ENCODE peak calls at places on chromosomes 6 and 20, in four cellular contexts. One of them, this sample, is unnamed.

GRCh38 chr20:37943501-37944455 is 40.9 kb downstream of the VSTM2L start:
- DNase-seq in nephron progenitor cell: no peak
- DNase-seq in A549: no peak
- DNase-seq in sigmoid colon: no peak
- DNase-seq in this sample: no peak

GRCh38 chr20:49281913-49282467 is 4.1 kb upstream of the ZNFX1 start:
- DNase-seq in nephron progenitor cell: no peak
- DNase-seq in A549: no peak
- DNase-seq in sigmoid colon: no peak
- DNase-seq in this sample: no peak

GRCh38 chr20:36988494-36988966 is 37.0 kb upstream of the SAMHD1 start:
- DNase-seq in nephron progenitor cell: no peak
- DNase-seq in A549: no peak
- DNase-seq in sigmoid colon: no peak
- DNase-seq in this sample: no peak

GRCh38 chr6:139823808-139824126 is 449.3 kb upstream of the CITED2 start:
- DNase-seq in nephron progenitor cell: no peak
- DNase-seq in A549: no peak
- DNase-seq in sigmoid colon: no peak
- DNase-seq in this sample: no peak

GRCh38 chr20:354298-354977 is 7.5 kb downstream of the NRSN2 start:
- DNase-seq in nephron progenitor cell: peak
- DNase-seq in A549: peak
- DNase-seq in sigmoid colon: peak
- DNase-seq in this sample: peak

GRCh38 chr6:45045253-45045601 is 282.9 kb upstream of the RUNX2 start:
- DNase-seq in nephron progenitor cell: no peak
- DNase-seq in A549: no peak
- DNase-seq in sigmoid colon: no peak
- DNase-seq in this sample: no peak

GRCh38 chr6:87237804-87238203 is 82.4 kb downstream of the ZNF292 start:
- DNase-seq in nephron progenitor cell: no peak
- DNase-seq in A549: peak
- DNase-seq in sigmoid colon: no peak
- DNase-seq in this sample: no peak

GRCh38 chr20:3071610-3072529 is at the start of gene OXT:
- DNase-seq in nephron progenitor cell: peak
- DNase-seq in A549: no peak
- DNase-seq in sigmoid colon: no peak
- DNase-seq in this sample: no peak

GRCh38 chr20:17823382-17824144 is 123.8 kb downstream of the BANF2 start:
- DNase-seq in nephron progenitor cell: no peak
- DNase-seq in A549: no peak
- DNase-seq in sigmoid colon: no peak
- DNase-seq in this sample: no peak

GRCh38 chr6:120965814-120966213 is 368.5 kb downstream of the TBC1D32 start:
- DNase-seq in nephron progenitor cell: no peak
- DNase-seq in A549: no peak
- DNase-seq in sigmoid colon: no peak
- DNase-seq in this sample: no peak

GRCh38 chr20:51760905-51761544 is 7.2 kb downstream of the ATP9A start:
- DNase-seq in nephron progenitor cell: no peak
- DNase-seq in A549: peak
- DNase-seq in sigmoid colon: no peak
- DNase-seq in this sample: peak

GRCh38 chr6:47485083-47485482 is 7.5 kb downstream of the CD2AP start:
- DNase-seq in nephron progenitor cell: no peak
- DNase-seq in A549: no peak
- DNase-seq in sigmoid colon: no peak
- DNase-seq in this sample: no peak

GRCh38 chr6:88566746-88567534 is 396.5 kb downstream of the RNGTT start:
- DNase-seq in nephron progenitor cell: no peak
- DNase-seq in A549: no peak
- DNase-seq in sigmoid colon: no peak
- DNase-seq in this sample: no peak

GRCh38 chr20:4130404-4131189 is 115.2 kb upstream of the RNF24 start:
- DNase-seq in nephron progenitor cell: no peak
- DNase-seq in A549: peak
- DNase-seq in sigmoid colon: no peak
- DNase-seq in this sample: peak

GRCh38 chr6:137323860-137324259 is 104.7 kb upstream of the IFNGR1 start:
- DNase-seq in nephron progenitor cell: no peak
- DNase-seq in A549: peak
- DNase-seq in sigmoid colon: no peak
- DNase-seq in this sample: no peak

GRCh38 chr20:47620808-47621805 is 119.4 kb downstream of the NCOA3 start:
- DNase-seq in nephron progenitor cell: no peak
- DNase-seq in A549: peak
- DNase-seq in sigmoid colon: no peak
- DNase-seq in this sample: peak

GRCh38 chr6:8579372-8579771 is 144.0 kb upstream of the SLC35B3 start:
- DNase-seq in nephron progenitor cell: no peak
- DNase-seq in A549: no peak
- DNase-seq in sigmoid colon: no peak
- DNase-seq in this sample: no peak

GRCh38 chr6:96749891-96750290 is 87.4 kb downstream of the GPR63 start:
- DNase-seq in nephron progenitor cell: no peak
- DNase-seq in A549: no peak
- DNase-seq in sigmoid colon: no peak
- DNase-seq in this sample: no peak

GRCh38 chr6:42269553-42269952 is 51.9 kb upstream of the MRPS10 start:
- DNase-seq in nephron progenitor cell: no peak
- DNase-seq in A549: no peak
- DNase-seq in sigmoid colon: no peak
- DNase-seq in this sample: no peak

GRCh38 chr6:108563292-108563691 is 2.6 kb downstream of the FOXO3 start:
- DNase-seq in nephron progenitor cell: no peak
- DNase-seq in A549: no peak
- DNase-seq in sigmoid colon: no peak
- DNase-seq in this sample: no peak

GRCh38 chr6:5674141-5674540 is 332.6 kb downstream of the NRN1 start:
- DNase-seq in nephron progenitor cell: no peak
- DNase-seq in A549: no peak
- DNase-seq in sigmoid colon: no peak
- DNase-seq in this sample: no peak

GRCh38 chr6:167829513-167829912 is 2.8 kb downstream of the AFDN start:
- DNase-seq in nephron progenitor cell: no peak
- DNase-seq in A549: no peak
- DNase-seq in sigmoid colon: no peak
- DNase-seq in this sample: no peak

GRCh38 chr6:148203970-148204369 is 138.7 kb upstream of the SASH1 start:
- DNase-seq in nephron progenitor cell: no peak
- DNase-seq in A549: no peak
- DNase-seq in sigmoid colon: no peak
- DNase-seq in this sample: no peak

GRCh38 chr6:123619156-123619555 is 17.6 kb downstream of the TRDN start:
- DNase-seq in nephron progenitor cell: no peak
- DNase-seq in A549: no peak
- DNase-seq in sigmoid colon: no peak
- DNase-seq in this sample: no peak

GRCh38 chr6:158654960-158655485 is 5.2 kb downstream of the SYTL3 start:
- DNase-seq in nephron progenitor cell: no peak
- DNase-seq in A549: no peak
- DNase-seq in sigmoid colon: no peak
- DNase-seq in this sample: no peak

GRCh38 chr20:32538526-32538918 is 46.6 kb downstream of the NOL4L start:
- DNase-seq in nephron progenitor cell: no peak
- DNase-seq in A549: no peak
- DNase-seq in sigmoid colon: no peak
- DNase-seq in this sample: no peak

GRCh38 chr6:159806021-159806458 is 6.0 kb downstream of the PNLDC1 start:
- DNase-seq in nephron progenitor cell: no peak
- DNase-seq in A549: no peak
- DNase-seq in sigmoid colon: no peak
- DNase-seq in this sample: peak

GRCh38 chr6:12931639-12932038 is 215.1 kb downstream of the PHACTR1 start:
- DNase-seq in nephron progenitor cell: no peak
- DNase-seq in A549: no peak
- DNase-seq in sigmoid colon: no peak
- DNase-seq in this sample: no peak

GRCh38 chr20:10448270-10449156 is 13.4 kb downstream of the SLX4IP start:
- DNase-seq in nephron progenitor cell: no peak
- DNase-seq in A549: no peak
- DNase-seq in sigmoid colon: no peak
- DNase-seq in this sample: no peak

GRCh38 chr20:25453035-25453810 is 45.8 kb downstream of the GINS1 start:
- DNase-seq in nephron progenitor cell: no peak
- DNase-seq in A549: peak
- DNase-seq in sigmoid colon: no peak
- DNase-seq in this sample: no peak

GRCh38 chr6:99186417-99186816 is 163.1 kb downstream of the FAXC start:
- DNase-seq in nephron progenitor cell: no peak
- DNase-seq in A549: no peak
- DNase-seq in sigmoid colon: no peak
- DNase-seq in this sample: no peak

GRCh38 chr6:3904518-3904917 is 55.3 kb downstream of the FAM50B start:
- DNase-seq in nephron progenitor cell: no peak
- DNase-seq in A549: no peak
- DNase-seq in sigmoid colon: no peak
- DNase-seq in this sample: no peak

GRCh38 chr6:136846046-136846445 is 23.7 kb downstream of the PEX7 start:
- DNase-seq in nephron progenitor cell: peak
- DNase-seq in A549: peak
- DNase-seq in sigmoid colon: no peak
- DNase-seq in this sample: peak

GRCh38 chr6:51936941-51937340 is 150.5 kb downstream of the PKHD1 start:
- DNase-seq in nephron progenitor cell: no peak
- DNase-seq in A549: no peak
- DNase-seq in sigmoid colon: no peak
- DNase-seq in this sample: no peak

GRCh38 chr6:51936536-51936935 is 150.9 kb downstream of the PKHD1 start:
- DNase-seq in nephron progenitor cell: no peak
- DNase-seq in A549: no peak
- DNase-seq in sigmoid colon: no peak
- DNase-seq in this sample: no peak

GRCh38 chr6:51930602-51931001 is 156.8 kb downstream of the PKHD1 start:
- DNase-seq in nephron progenitor cell: no peak
- DNase-seq in A549: no peak
- DNase-seq in sigmoid colon: no peak
- DNase-seq in this sample: no peak

GRCh38 chr6:51932956-51933355 is 154.5 kb downstream of the PKHD1 start:
- DNase-seq in nephron progenitor cell: no peak
- DNase-seq in A549: no peak
- DNase-seq in sigmoid colon: no peak
- DNase-seq in this sample: no peak

GRCh38 chr6:51934098-51934497 is 153.3 kb downstream of the PKHD1 start:
- DNase-seq in nephron progenitor cell: peak
- DNase-seq in A549: peak
- DNase-seq in sigmoid colon: no peak
- DNase-seq in this sample: peak
- TF ChIP-seq CTCF in nephron progenitor cell: peak
- TF ChIP-seq CTCF in A549: no peak
- TF ChIP-seq CTCF in sigmoid colon: no peak
- TF ChIP-seq CTCF in this sample: no peak

DNA sequence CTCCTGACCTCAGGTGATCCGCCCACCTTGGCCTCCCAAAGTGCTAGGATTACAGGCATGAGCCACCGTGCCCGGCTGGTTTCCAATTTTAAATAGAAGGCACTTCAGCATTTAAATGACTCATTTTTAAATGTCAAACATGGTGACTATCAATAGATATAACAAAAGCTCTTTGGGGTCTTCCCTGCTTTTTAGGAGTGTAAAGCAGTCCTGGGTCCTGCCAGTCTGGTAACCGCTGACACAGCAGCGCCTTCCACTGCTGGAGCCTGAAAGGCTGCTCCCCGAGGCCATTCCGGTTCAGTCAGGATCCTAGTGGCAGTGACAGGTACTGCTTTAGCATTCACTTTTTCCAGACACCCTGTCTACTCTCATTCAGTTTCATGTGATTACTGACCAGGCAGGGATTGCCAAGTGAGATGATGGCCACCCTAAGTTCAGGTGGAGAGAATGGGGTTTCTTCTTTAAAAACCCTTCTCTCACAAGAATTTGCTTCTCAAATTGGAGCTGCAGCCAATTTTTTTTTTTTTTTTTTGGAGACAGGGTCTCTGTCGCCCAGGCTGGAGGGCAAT is 5.1 kb downstream of the DIDO1 start:
- DNase-seq in nephron progenitor cell: peak
- DNase-seq in A549: peak
- DNase-seq in sigmoid colon: no peak
- DNase-seq in this sample: peak
- TF ChIP-seq CTCF in nephron progenitor cell: peak
- TF ChIP-seq CTCF in A549: no peak
- TF ChIP-seq CTCF in sigmoid colon: peak
- TF ChIP-seq CTCF in this sample: peak

GRCh38 chr20:34472246-34472925 is 43.8 kb upstream of the DYNLRB1 start:
- DNase-seq in nephron progenitor cell: no peak
- DNase-seq in A549: no peak
- DNase-seq in sigmoid colon: no peak
- DNase-seq in this sample: no peak

GRCh38 chr20:34473262-34473883 is 42.8 kb upstream of the DYNLRB1 start:
- DNase-seq in nephron progenitor cell: peak
- DNase-seq in A549: peak
- DNase-seq in sigmoid colon: no peak
- DNase-seq in this sample: peak

DNA sequence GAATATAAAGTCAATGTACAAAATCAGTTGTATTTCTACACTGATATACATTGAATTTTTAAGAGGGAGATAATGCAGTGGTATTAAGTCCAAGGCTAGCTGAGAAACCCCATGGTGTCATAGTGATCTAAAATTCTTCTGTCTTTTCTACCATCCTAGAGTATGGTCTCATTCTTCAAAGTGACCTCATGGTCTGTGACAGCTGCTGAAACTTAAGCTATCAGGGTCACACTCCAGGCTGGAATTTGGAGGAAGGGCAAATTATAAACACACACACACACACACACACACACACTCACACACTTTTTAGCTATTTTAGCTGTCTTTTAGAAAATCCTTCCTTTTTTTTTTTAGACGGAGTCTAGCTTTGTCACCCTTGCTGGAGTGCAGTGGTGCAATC is 47.3 kb upstream of the DYNLRB1 start:
- DNase-seq in nephron progenitor cell: no peak
- DNase-seq in A549: no peak
- DNase-seq in sigmoid colon: no peak
- DNase-seq in this sample: no peak
- TF ChIP-seq CTCF in nephron progenitor cell: no peak
- TF ChIP-seq CTCF in A549: no peak
- TF ChIP-seq CTCF in sigmoid colon: no peak
- TF ChIP-seq CTCF in this sample: no peak

GRCh38 chr6:7468382-7469081 is 72.9 kb upstream of the DSP start:
- DNase-seq in nephron progenitor cell: no peak
- DNase-seq in A549: peak
- DNase-seq in sigmoid colon: no peak
- DNase-seq in this sample: peak
- TF ChIP-seq CTCF in nephron progenitor cell: no peak
- TF ChIP-seq CTCF in A549: no peak
- TF ChIP-seq CTCF in sigmoid colon: no peak
- TF ChIP-seq CTCF in this sample: no peak

DNA sequence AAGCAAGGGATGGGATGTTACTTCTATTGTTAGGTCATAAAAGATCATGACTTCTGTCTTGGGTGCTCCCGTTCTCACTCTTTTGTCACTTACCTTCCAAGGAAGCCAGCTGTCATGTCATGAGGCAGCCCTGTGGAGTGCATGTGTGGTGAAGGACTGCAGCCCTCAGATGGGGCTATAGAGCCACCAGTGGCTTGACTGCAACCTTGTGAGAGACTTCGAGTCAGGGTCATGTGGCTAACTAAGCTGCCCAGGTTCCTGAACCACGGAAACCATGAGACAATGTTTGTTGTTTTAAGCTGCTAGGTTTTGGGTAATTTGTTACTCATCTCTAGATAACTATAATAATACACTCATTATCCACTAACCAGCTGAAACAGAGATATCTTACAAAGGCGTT is 477.1 kb downstream of the BTBD3 start:
- DNase-seq in nephron progenitor cell: no peak
- DNase-seq in A549: no peak
- DNase-seq in sigmoid colon: no peak
- DNase-seq in this sample: peak
- TF ChIP-seq CTCF in nephron progenitor cell: no peak
- TF ChIP-seq CTCF in A549: no peak
- TF ChIP-seq CTCF in sigmoid colon: no peak
- TF ChIP-seq CTCF in this sample: no peak